ENCODE peak calls at places on chromosome 7, in nine cellular contexts. E is substantia nigra; J is stimulated activated CD8-positive, alpha-beta memory T cell treated with anti-CD3 and anti-CD28 coated beads, Interleukin-12 subunit alpha, Interleukin-12 subunit beta, amount 100 ng/mL, for 1 hour; F is HT1080; X is NCI-H1694 treated with DMSO at 0.1 percent for 48 hours; Y is naive thymus-derived CD8-positive, alpha-beta T cell; U is GM03348; K is A172; Z is EL. O is an unnamed sample.
A peak's percentile ranks its signal among the peaks of the same experiment; 100 is the strongest.

GRCh38 chr7:2659556-2660358 is 28.0 kb downstream of the TTYH3 start:
- DNase-seq in E (no peak), J (no peak), F (no peak), X (no peak), Y (no peak), U (no peak), K (no peak), Z (no peak), O (no peak)

GRCh38 chr7:13042605-13043236 is 355.3 kb downstream of the ARL4A start:
- DNase-seq in E (no peak), J (no peak), F (peak; percentile 36), X (no peak), Y (no peak), U (peak; percentile 8), K (peak; percentile 33), Z (peak; percentile 29), O (no peak)

GRCh38 chr7:561631-562393 is 42.2 kb upstream of the PDGFA start:
- DNase-seq in E (no peak), J (no peak), F (no peak), X (no peak), Y (no peak), U (no peak), K (no peak), Z (no peak), O (no peak)

GRCh38 chr7:1112109-1112508 is 24.2 kb downstream of the GPER1 start:
- DNase-seq in E (no peak), J (no peak), F (no peak), X (no peak), Y (no peak), U (no peak), K (no peak), Z (no peak), O (no peak)

GRCh38 chr7:601573-602340 is 82.1 kb upstream of the PDGFA start:
- DNase-seq in E (no peak), J (peak; percentile 74), F (no peak), X (no peak), Y (peak; percentile 68), U (peak; percentile 41), K (peak; percentile 69), Z (no peak), O (no peak)

GRCh38 chr7:80372415-80372814 is 139.4 kb downstream of the GNAT3 start:
- DNase-seq in E (no peak), J (no peak), F (no peak), X (no peak), Y (no peak), U (peak; percentile 41), K (no peak), Z (peak; percentile 76), O (no peak)

GRCh38 chr7:818031-818699 is 14.1 kb upstream of the SUN1 start:
- DNase-seq in E (no peak), J (no peak), F (peak; percentile 46), X (no peak), Y (no peak), U (peak; percentile 56), K (peak; percentile 61), Z (peak; percentile 73), O (no peak)

GRCh38 chr7:99030145-99030856 is 113.6 kb downstream of the SMURF1 start:
- DNase-seq in E (no peak), J (no peak), F (no peak), X (no peak), Y (no peak), U (no peak), K (no peak), Z (no peak), O (no peak)

GRCh38 chr7:1713502-1714484 is 43.7 kb downstream of the ELFN1 start:
- DNase-seq in E (no peak), J (no peak), F (no peak), X (no peak), Y (no peak), U (no peak), K (no peak), Z (no peak), O (peak; percentile 40)

GRCh38 chr7:92835140-92835850 is 1.1 kb downstream of the CDK6 start:
- DNase-seq in E (no peak), J (no peak), F (peak; percentile 73), X (peak; percentile 18), Y (peak; percentile 27), U (peak; percentile 67), K (peak; percentile 67), Z (peak; percentile 84), O (peak; percentile 56)

GRCh38 chr7:55148571-55148970 is 129.8 kb downstream of the EGFR start:
- DNase-seq in E (no peak), J (no peak), F (no peak), X (no peak), Y (no peak), U (no peak), K (no peak), Z (no peak), O (no peak)

GRCh38 chr7:142754681-142755575 is 5.7 kb downstream of the PRSS1 start:
- DNase-seq in E (no peak), J (no peak), F (peak; percentile 41), X (no peak), Y (no peak), U (no peak), K (peak; percentile 26), Z (no peak), O (peak; percentile 56)

GRCh38 chr7:27808626-27809025 is 68.7 kb downstream of the TAX1BP1 start:
- DNase-seq in E (no peak), J (no peak), F (peak; percentile 52), X (no peak), Y (no peak), U (peak; percentile 59), K (peak; percentile 55), Z (peak; percentile 56), O (no peak)

GRCh38 chr7:118245267-118246040 is 20.9 kb downstream of the ANKRD7 start:
- DNase-seq in E (no peak), J (no peak), F (peak; percentile 20), X (no peak), Y (no peak), U (no peak), K (peak; percentile 7), Z (no peak), O (no peak)

GRCh38 chr7:22393825-22394458 is 37.0 kb upstream of the RAPGEF5 start:
- DNase-seq in E (no peak), J (no peak), F (peak; percentile 13), X (no peak), Y (no peak), U (peak; percentile 64), K (no peak), Z (peak; percentile 18), O (no peak)

GRCh38 chr7:27962250-27962649 is 218.3 kb downstream of the JAZF1 start:
- DNase-seq in E (no peak), J (no peak), F (no peak), X (no peak), Y (no peak), U (no peak), K (no peak), Z (no peak), O (no peak)

GRCh38 chr7:2530076-2530967 is 10.7 kb downstream of the LFNG start:
- DNase-seq in E (no peak), J (peak; percentile 63), F (peak; percentile 61), X (no peak), Y (peak; percentile 69), U (peak; percentile 57), K (peak; percentile 87), Z (peak; percentile 41), O (no peak)

GRCh38 chr7:45892407-45893035 is 4.2 kb downstream of the IGFBP1 start:
- DNase-seq in E (no peak), J (no peak), F (no peak), X (no peak), Y (no peak), U (no peak), K (no peak), Z (no peak), O (no peak)

GRCh38 chr7:91079491-91079890 is 184.7 kb upstream of the FZD1 start:
- DNase-seq in E (no peak), J (no peak), F (no peak), X (no peak), Y (no peak), U (peak; percentile 61), K (no peak), Z (peak; percentile 21), O (no peak)

GRCh38 chr7:55533050-55533728 is 39.1 kb downstream of the VOPP1 start:
- DNase-seq in E (no peak), J (peak; percentile 53), F (peak; percentile 72), X (peak; percentile 29), Y (no peak), U (peak; percentile 54), K (peak; percentile 83), Z (peak; percentile 62), O (no peak)

GRCh38 chr7:22666732-22667131 is 60.3 kb upstream of the IL6 start:
- DNase-seq in E (no peak), J (no peak), F (peak; percentile 66), X (no peak), Y (no peak), U (no peak), K (peak; percentile 51), Z (peak; percentile 85), O (no peak)

GRCh38 chr7:87059525-87060287 is at the start of gene ELAPOR2:
- DNase-seq in E (peak; percentile 82), J (peak; percentile 60), F (peak; percentile 81), X (peak; percentile 87), Y (peak; percentile 84), U (peak; percentile 89), K (peak; percentile 27), Z (peak; percentile 48), O (peak; percentile 85)

GRCh38 chr7:114922652-114923402 is 933 bp downstream of the MDFIC start:
- DNase-seq in E (no peak), J (no peak), F (peak; percentile 70), X (no peak), Y (peak; percentile 26), U (peak; percentile 76), K (peak; percentile 21), Z (peak; percentile 70), O (peak; percentile 10)

GRCh38 chr7:125423444-125424155 is 494.0 kb upstream of the POT1 start:
- DNase-seq in E (no peak), J (no peak), F (peak; percentile 78), X (no peak), Y (no peak), U (no peak), K (peak; percentile 46), Z (no peak), O (no peak)

GRCh38 chr7:94276046-94276445 is 118.6 kb upstream of the COL1A2 start:
- DNase-seq in E (no peak), J (no peak), F (no peak), X (no peak), Y (no peak), U (no peak), K (no peak), Z (no peak), O (peak; percentile 33)

GRCh38 chr7:29806793-29807178 is 478 bp downstream of the WIPF3 start:
- DNase-seq in E (no peak), J (no peak), F (no peak), X (no peak), Y (no peak), U (no peak), K (no peak), Z (no peak), O (no peak)

GRCh38 chr7:131546583-131547111 is 9.8 kb downstream of the PODXL start:
- DNase-seq in E (no peak), J (no peak), F (peak; percentile 61), X (peak; percentile 13), Y (peak; percentile 19), U (no peak), K (peak; percentile 79), Z (peak; percentile 29), O (no peak)

GRCh38 chr7:90178592-90179279 is 24.5 kb downstream of the STEAP1 start:
- DNase-seq in E (no peak), J (no peak), F (peak; percentile 97), X (no peak), Y (no peak), U (peak; percentile 59), K (peak; percentile 95), Z (peak; percentile 88), O (no peak)

GRCh38 chr7:69893915-69894314 is 295.6 kb downstream of the AUTS2 start:
- DNase-seq in E (no peak), J (no peak), F (peak; percentile 1), X (peak; percentile 73), Y (no peak), U (peak; percentile 13), K (no peak), Z (no peak), O (peak; percentile 14)

GRCh38 chr7:95686109-95686508 is 86.2 kb upstream of the DYNC1I1 start:
- DNase-seq in E (peak; percentile 49), J (no peak), F (peak; percentile 53), X (peak; percentile 57), Y (no peak), U (peak; percentile 37), K (peak; percentile 46), Z (peak; percentile 43), O (peak; percentile 24)

GRCh38 chr7:53877688-53878087 is 664.5 kb upstream of the VSTM2A start:
- DNase-seq in E (no peak), J (no peak), F (no peak), X (no peak), Y (no peak), U (no peak), K (no peak), Z (no peak), O (no peak)

O was measured in NCI-H524.